ENCODE peak calls at places on chromosomes 13 and 19, in six cellular contexts. A is right lobe of liver, I is transverse colon, K is upper lobe of right lung, Q is hepatocyte, Z is choroid plexus epithelial cell. U is an unnamed sample.

GRCh38 chr13:24153979-24154378 is 6.5 kb upstream of the SPATA13 start:
- DNase-seq in Z (no peak), Q (no peak), A (no peak), K (no peak), I (no peak), U (no peak)

GRCh38 chr19:16327911-16328823 is 3.5 kb downstream of the KLF2 start:
- DNase-seq in A (peak; percentile 74), K (peak; percentile 89), Q (peak; percentile 63), Z (peak; percentile 92), I (peak; percentile 75), U (peak; percentile 92)

GRCh38 chr19:40392894-40393517 is 3.0 kb upstream of the HIPK4 start:
- DNase-seq in Q (peak; percentile 41), K (peak; percentile 80), Z (peak; percentile 14), I (peak; percentile 52), A (no peak), U (peak; percentile 77)

GRCh38 chr19:12202250-12202649 is 39.4 kb downstream of the ZNF136 start:
- DNase-seq in K (peak; percentile 66), Z (peak; percentile 14), A (no peak), Q (no peak), I (peak; percentile 64), U (peak; percentile 52)

GRCh38 chr13:48901786-48902185 is 73.9 kb upstream of the FNDC3A start:
- DNase-seq in Q (no peak), K (no peak), A (no peak), I (no peak), Z (no peak), U (no peak)

GRCh38 chr19:32265991-32266390 is 79.4 kb upstream of the ZNF507 start:
- DNase-seq in I (no peak), Q (no peak), K (no peak), A (no peak), Z (no peak), U (no peak)

GRCh38 chr13:59364508-59365187 is 799.1 kb downstream of the DIAPH3 start:
- DNase-seq in Q (no peak), K (no peak), A (no peak), Z (no peak), I (no peak), U (no peak)

GRCh38 chr13:44347905-44348304 is 25.7 kb upstream of the SERP2 start:
- DNase-seq in Z (no peak), K (no peak), Q (no peak), I (no peak), A (no peak), U (no peak)

GRCh38 chr19:54287456-54287855 is 6.5 kb upstream of the LILRB2 start:
- DNase-seq in Q (no peak), A (no peak), Z (peak; percentile 11), I (no peak), K (no peak), U (no peak)

GRCh38 chr13:37534181-37534580 is 64.4 kb downstream of the POSTN start:
- DNase-seq in K (no peak), A (no peak), Q (no peak), I (no peak), Z (peak; percentile 45), U (no peak)

GRCh38 chr13:112078216-112078615 is 11.3 kb downstream of the SOX1 start:
- DNase-seq in A (no peak), I (no peak), Q (no peak), Z (no peak), K (no peak), U (no peak)

GRCh38 chr13:100881291-100881864 is 206.8 kb upstream of the TMTC4 start:
- DNase-seq in Q (no peak), K (no peak), A (no peak), I (no peak), Z (peak; percentile 19), U (no peak)

GRCh38 chr13:78562237-78562889 is 41.0 kb downstream of the POU4F1 start:
- DNase-seq in A (no peak), Q (no peak), I (no peak), K (no peak), Z (no peak), U (no peak)

GRCh38 chr13:91904005-91904404 is 505.6 kb downstream of the GPC5 start:
- DNase-seq in Q (no peak), I (no peak), A (no peak), K (no peak), Z (peak; percentile 1), U (no peak)

GRCh38 chr13:51241720-51242119 is 19.5 kb downstream of the FAM124A start:
- DNase-seq in Z (peak; percentile 22), K (no peak), A (no peak), Q (no peak), I (peak; percentile 19), U (no peak)

GRCh38 chr19:55581145-55581827 is 638 bp upstream of the ZNF579 start:
- DNase-seq in I (no peak), Z (peak; percentile 9), Q (peak; percentile 50), A (no peak), K (no peak), U (no peak)

GRCh38 chr13:44197791-44198770 is 175.5 kb upstream of the SERP2 start:
- DNase-seq in I (no peak), Z (peak; percentile 48), A (no peak), K (no peak), Q (no peak), U (no peak)

GRCh38 chr13:88919970-88920628 is 1248.9 kb downstream of the SLITRK5 start:
- DNase-seq in Z (no peak), A (no peak), K (no peak), Q (no peak), I (no peak), U (no peak)

GRCh38 chr19:8085606-8086464 is 33.3 kb downstream of the CCL25 start:
- DNase-seq in Q (peak; percentile 75), A (peak; percentile 79), Z (no peak), I (peak; percentile 17), K (no peak), U (peak; percentile 64)

GRCh38 chr19:3146677-3147100 is 10.9 kb downstream of the GNA15 start:
- DNase-seq in A (no peak), K (peak; percentile 78), I (peak; percentile 30), Q (no peak), Z (no peak), U (peak; percentile 77)

GRCh38 chr19:17829855-17830566 is 8.7 kb upstream of the INSL3 start:
- DNase-seq in A (no peak), K (no peak), Z (peak; percentile 33), I (peak; percentile 33), Q (peak; percentile 72), U (no peak)

GRCh38 chr13:90926459-90926858 is 421.0 kb upstream of the MIR17HG start:
- DNase-seq in I (no peak), K (no peak), Q (peak; percentile 32), A (no peak), Z (no peak), U (no peak)

GRCh38 chr13:36421447-36421846 is 10.8 kb upstream of the CCNA1 start:
- DNase-seq in Q (no peak), I (no peak), K (no peak), A (no peak), Z (peak; percentile 81), U (no peak)

GRCh38 chr13:34469212-34469983 is 472.7 kb upstream of the NBEA start:
- DNase-seq in A (no peak), Q (peak; percentile 23), K (no peak), Z (peak; percentile 9), I (no peak), U (no peak)

GRCh38 chr13:109389456-109389855 is 396.9 kb downstream of the IRS2 start:
- DNase-seq in K (no peak), Q (no peak), Z (no peak), I (no peak), A (no peak), U (no peak)

GRCh38 chr13:50893211-50893852 is 16.3 kb upstream of the RNASEH2B start:
- DNase-seq in A (no peak), K (no peak), I (no peak), Z (peak; percentile 72), Q (no peak), U (no peak)

GRCh38 chr19:28560786-28561185 is 652.2 kb downstream of the UQCRFS1 start:
- DNase-seq in K (no peak), Q (no peak), Z (no peak), I (no peak), A (no peak), U (no peak)
- TF ChIP-seq CTCF in K (no peak), Q (no peak), Z (no peak), I (no peak), A (no peak), U (no peak)

GRCh38 chr19:44905437-44906160 is at the start of gene APOE:
- DNase-seq in I (peak; percentile 33), A (peak; percentile 75), Z (peak; percentile 45), Q (peak; percentile 75), K (no peak), U (no peak)
- H3K4me3 ChIP-seq in I (no peak within 1 kb of the TSS), A (peak within 1 kb of the TSS; percentile 48), Z (peak within 1 kb of the TSS; percentile 66), Q (peak within 1 kb of the TSS; percentile 54), K (peak within 1 kb of the TSS; percentile 45), U (peak within 1 kb of the TSS; percentile 43)

DNA sequence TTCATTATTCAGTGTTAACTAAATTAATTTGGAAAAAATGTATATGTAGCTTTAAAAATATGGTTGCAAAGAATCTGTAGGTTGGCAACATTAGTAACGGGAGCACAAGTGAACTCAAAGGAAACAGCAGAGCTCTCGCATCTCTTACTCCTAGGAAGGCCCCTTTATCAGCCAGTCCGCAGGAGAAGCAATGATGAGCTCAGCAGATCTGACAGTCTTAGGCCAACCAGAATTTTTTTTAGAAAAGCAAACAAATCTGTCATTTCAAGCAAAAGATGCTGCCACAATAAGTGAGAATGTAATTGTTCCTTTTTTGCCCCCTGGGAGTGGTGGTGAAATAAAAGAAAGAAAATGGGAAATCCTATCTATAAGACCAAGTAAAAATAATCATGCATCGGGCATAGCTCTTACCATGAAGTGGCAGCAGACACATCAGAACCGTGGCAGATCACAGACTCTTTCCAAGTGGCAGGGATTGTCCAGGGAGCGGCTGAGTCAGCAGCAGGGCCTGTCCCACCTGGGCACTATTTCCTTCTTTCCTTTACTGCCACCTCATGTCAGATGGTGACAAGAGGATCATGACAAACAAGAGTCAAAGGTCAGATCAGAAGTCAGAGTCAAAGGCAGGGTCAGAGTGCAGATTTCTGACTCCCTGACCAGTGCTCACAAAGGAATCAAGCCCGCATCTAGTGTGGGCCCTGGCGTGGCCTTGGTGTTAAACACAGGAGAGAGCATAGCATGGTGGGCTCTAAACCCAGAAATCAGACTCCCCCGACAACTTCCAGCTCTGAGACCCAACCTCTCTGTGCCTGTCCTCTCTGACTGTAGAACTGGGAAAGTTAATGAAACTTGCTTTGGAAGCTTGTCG is 84.0 kb upstream of the MTIF3 start:
- DNase-seq in K (no peak), Z (no peak), A (no peak), I (peak; percentile 26), Q (no peak), U (no peak)
- TF ChIP-seq CTCF in K (no peak), Z (no peak), A (no peak), I (no peak), Q (no peak), U (no peak)

DNA sequence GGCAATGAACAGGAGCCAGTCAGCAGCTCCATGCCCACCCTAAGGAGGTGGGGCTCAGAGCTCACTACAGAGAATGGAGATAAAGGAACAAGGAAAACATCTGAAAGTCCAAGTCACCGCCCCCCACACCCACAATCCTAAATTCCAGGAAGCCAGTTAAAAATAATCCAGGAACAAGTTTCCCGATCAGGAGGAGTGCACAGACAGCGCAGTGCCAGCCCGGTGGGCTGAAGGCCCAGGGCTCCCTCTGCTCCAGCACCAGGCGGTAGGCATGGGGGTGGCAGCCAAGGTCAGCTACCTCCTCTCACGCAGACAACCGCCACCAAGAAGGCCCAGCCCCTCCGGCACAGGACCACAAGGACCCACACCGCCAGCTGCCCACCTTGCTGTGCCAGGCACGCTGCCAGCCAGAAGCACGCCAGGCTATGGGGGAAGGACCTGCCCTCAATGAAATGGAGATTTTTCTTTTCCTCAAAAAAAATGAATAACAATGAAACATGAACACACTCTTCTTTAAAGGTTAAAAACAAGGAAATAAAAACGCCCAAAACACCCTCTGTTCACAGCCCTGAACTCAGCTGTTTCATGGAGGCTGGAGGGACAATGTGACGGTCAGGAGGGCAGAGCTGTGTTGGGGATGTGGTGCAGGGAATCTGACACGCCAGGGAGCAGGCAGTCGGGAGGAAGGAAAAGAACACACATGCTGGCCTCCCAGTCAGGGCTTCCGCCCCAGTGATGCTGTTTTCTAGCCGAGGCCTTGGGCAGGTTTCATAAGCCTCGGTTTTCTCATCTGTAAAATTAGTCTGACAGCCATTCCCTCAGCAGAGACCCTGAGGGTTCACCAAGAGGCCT is 11.0 kb downstream of the STK24 start:
- DNase-seq in Z (no peak), I (peak; percentile 77), K (peak; percentile 66), Q (no peak), A (peak; percentile 76), U (no peak)
- H3K4me3 ChIP-seq in Z (no peak overlapping the region), I (no peak overlapping the region), K (no peak overlapping the region), Q (no peak overlapping the region), A (no peak overlapping the region), U (no peak overlapping the region)

U was measured in lower lobe of right lung.